ENCODE peak calls at places on chromosome 22, in nine cellular contexts. T, Y, V, Z, A, I, W, Q and X are unnamed samples. For H3K36me3 and H3K27me3, the result is how much of the 10 kb centered on the place peaks cover.

GRCh38 chr22:21020802-21021429 is 6.0 kb downstream of the P2RX6 start:
- DNase-seq in T (no peak), Y (no peak), W (peak), I (no peak), Q (peak), A (no peak), Z (no peak), V (no peak), X (no peak)

GRCh38 chr22:28887725-28888459 is 4.5 kb downstream of the ZNRF3 start:
- DNase-seq in A (no peak), I (no peak), W (no peak), Y (no peak), V (no peak), Q (no peak), T (no peak), Z (no peak), X (no peak)

GRCh38 chr22:29319072-29319471 is 3.6 kb upstream of the RASL10A start:
- DNase-seq in Y (no peak), A (no peak), V (no peak), Z (no peak), Q (no peak), I (no peak), W (no peak), T (no peak), X (no peak)

GRCh38 chr22:36986242-36986821 is 32.9 kb downstream of the TST start:
- DNase-seq in Z (no peak), Q (no peak), I (no peak), T (peak), W (peak), A (peak), Y (no peak), V (no peak), X (no peak)

GRCh38 chr22:49183826-49184216 is 643.9 kb downstream of the BRD1 start:
- DNase-seq in I (no peak), Q (no peak), Y (no peak), Z (no peak), A (no peak), V (no peak), W (no peak), T (no peak), X (no peak)

GRCh38 chr22:17754233-17754925 is 19.9 kb downstream of the BID start:
- DNase-seq in W (peak), Q (no peak), Y (no peak), T (no peak), V (no peak), I (no peak), Z (no peak), A (no peak), X (no peak)

GRCh38 chr22:49670610-49671330 is 156.9 kb downstream of the BRD1 start:
- DNase-seq in I (no peak), V (no peak), Z (no peak), Y (no peak), T (no peak), Q (no peak), A (peak), W (peak), X (no peak)

GRCh38 chr22:46948411-46949144 is 186.1 kb downstream of the TBC1D22A start:
- DNase-seq in I (no peak), Z (no peak), W (no peak), V (no peak), T (no peak), Q (no peak), A (no peak), Y (no peak), X (no peak)

GRCh38 chr22:29012923-29013322 is 48.7 kb downstream of the C22orf31 start:
- DNase-seq in V (no peak), I (no peak), Y (no peak), Z (no peak), T (no peak), A (no peak), W (no peak), Q (no peak), X (no peak)

GRCh38 chr22:20198527-20199319 is 47.9 kb upstream of the CCDC188 start:
- DNase-seq in T (no peak), Y (no peak), Z (no peak), I (no peak), A (no peak), V (peak), W (no peak), Q (no peak), X (no peak)

GRCh38 chr22:31211504-31211861 is 615 bp upstream of the LIMK2 start:
- DNase-seq in I (no peak), Z (no peak), V (no peak), W (no peak), Y (no peak), T (no peak), A (no peak), Q (no peak), X (no peak)

GRCh38 chr22:18968011-18968749 is 32.1 kb upstream of the PRODH start:
- DNase-seq in Q (peak), V (peak), I (no peak), W (peak), T (peak), Z (peak), A (no peak), Y (no peak), X (no peak)

GRCh38 chr22:50605349-50606074 is 4.9 kb downstream of the MAPK8IP2 start:
- DNase-seq in Z (no peak), A (no peak), T (no peak), Q (no peak), I (no peak), V (no peak), W (no peak), Y (no peak), X (no peak)

GRCh38 chr22:19970479-19971275 is 29.1 kb upstream of the TXNRD2 start:
- DNase-seq in A (peak), Y (peak), W (peak), Z (peak), V (peak), T (peak), I (peak), Q (peak), X (no peak)

GRCh38 chr22:47331750-47332149 is 569.3 kb downstream of the TBC1D22A start:
- DNase-seq in V (no peak), I (no peak), A (no peak), T (no peak), W (no peak), Z (no peak), Y (no peak), Q (no peak), X (no peak)

GRCh38 chr22:41249442-41249841 is 8.7 kb upstream of the CHADL start:
- DNase-seq in W (no peak), Z (no peak), V (no peak), Y (no peak), I (no peak), Q (no peak), T (no peak), A (no peak), X (no peak)

GRCh38 chr22:41245917-41246499 is 5.3 kb upstream of the CHADL start:
- DNase-seq in W (peak), Q (no peak), Z (no peak), I (no peak), V (no peak), Y (no peak), T (no peak), A (no peak), X (no peak)

GRCh38 chr22:41248314-41248713 is 7.6 kb upstream of the CHADL start:
- DNase-seq in Z (no peak), A (no peak), Q (no peak), Y (no peak), W (no peak), T (no peak), V (no peak), I (no peak), X (no peak)

GRCh38 chr22:41248758-41249157 is 8.0 kb upstream of the CHADL start:
- DNase-seq in V (no peak), Y (no peak), A (no peak), Z (no peak), T (no peak), Q (no peak), I (no peak), W (no peak), X (no peak)

GRCh38 chr22:41247703-41248102 is 7.0 kb upstream of the CHADL start:
- DNase-seq in W (no peak), A (no peak), T (no peak), I (no peak), V (no peak), Y (no peak), Z (no peak), Q (no peak), X (no peak)
- H3K36me3 ChIP-seq in W (under half), A (under half), T (under half), I (half or more), V (under half), Y (half or more), Z (under half), Q (under half), X (under half)

DNA sequence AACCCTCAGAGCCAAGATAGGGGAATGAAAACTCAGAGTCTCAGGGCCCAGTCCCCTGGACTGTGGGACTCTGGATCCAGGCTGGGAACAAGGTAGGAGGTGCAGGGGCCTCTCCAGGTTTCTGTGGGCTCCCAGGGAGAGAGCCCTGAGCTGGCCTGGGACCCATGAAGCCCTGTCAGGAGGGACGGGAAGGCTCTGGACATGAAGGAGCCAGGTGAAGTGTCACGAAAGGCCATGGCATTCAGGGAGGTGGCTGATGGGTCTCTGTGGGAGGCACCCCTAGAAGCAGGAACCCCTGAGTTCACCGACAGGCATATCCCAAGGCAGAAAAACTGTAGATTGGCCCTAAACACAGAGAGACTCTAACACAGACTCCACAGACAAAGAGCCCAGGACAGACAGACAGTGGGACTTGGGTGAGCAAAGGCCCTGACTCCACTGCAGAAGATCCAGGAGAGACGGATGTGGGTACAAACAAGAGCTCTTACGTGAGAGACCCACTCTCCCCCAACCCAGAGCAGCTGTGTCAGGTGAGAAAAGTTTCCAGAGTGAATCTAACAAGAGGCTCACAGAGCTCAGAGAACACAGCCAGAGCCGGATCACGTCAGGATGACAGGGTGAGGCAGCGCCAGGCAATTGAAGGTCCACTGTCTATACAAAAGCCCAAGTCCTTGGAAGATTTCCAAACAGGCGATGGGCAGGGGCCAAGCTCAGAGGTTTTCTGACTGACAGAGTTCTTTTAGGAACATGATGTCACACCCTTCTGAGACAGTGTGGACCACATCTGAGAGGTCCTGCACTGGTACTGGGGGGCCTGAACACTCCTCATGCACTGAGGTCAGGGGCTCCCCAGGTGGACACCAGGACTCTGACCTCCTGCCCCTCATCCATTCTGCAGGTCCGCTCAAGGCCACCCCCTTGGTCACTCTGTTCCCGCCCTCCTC is 27.4 kb downstream of the IGLL5 start:
- DNase-seq in V (no peak), Z (no peak), Q (no peak), I (no peak), Y (no peak), A (no peak), W (no peak), T (no peak), X (no peak)
- H3K27me3 ChIP-seq in V (under half), Z (under half), Q (under half), I (under half), Y (under half), A (under half), W (under half), T (under half), X (under half)

GRCh38 chr22:35155403-35156025 is 89.6 kb downstream of the ISX start:
- DNase-seq in Y (no peak), Z (no peak), W (peak), A (no peak), I (no peak), Q (no peak), V (no peak), T (no peak), X (no peak)
- TF ChIP-seq CTCF in Y (peak), Z (no peak), W (peak), A (no peak), I (no peak), Q (no peak), V (no peak), T (no peak), X (peak)

GRCh38 chr22:41862160-41862529 is 29.2 kb downstream of the SREBF2 start:
- DNase-seq in Q (peak), V (peak), T (no peak), A (no peak), Y (peak), I (no peak), W (no peak), Z (no peak), X (no peak)
- H3K36me3 ChIP-seq in Q (under half), V (under half), T (under half), A (under half), Y (under half), I (under half), W (under half), Z (under half), X (under half)

GRCh38 chr22:44454113-44454769 is 43.8 kb downstream of the RTL6 start:
- DNase-seq in Y (no peak), W (peak), I (no peak), Q (no peak), T (no peak), V (no peak), A (no peak), Z (no peak), X (no peak)
- H3K27me3 ChIP-seq in Y (under half), W (under half), I (under half), Q (under half), T (under half), V (under half), A (under half), Z (under half), X (under half)

DNA sequence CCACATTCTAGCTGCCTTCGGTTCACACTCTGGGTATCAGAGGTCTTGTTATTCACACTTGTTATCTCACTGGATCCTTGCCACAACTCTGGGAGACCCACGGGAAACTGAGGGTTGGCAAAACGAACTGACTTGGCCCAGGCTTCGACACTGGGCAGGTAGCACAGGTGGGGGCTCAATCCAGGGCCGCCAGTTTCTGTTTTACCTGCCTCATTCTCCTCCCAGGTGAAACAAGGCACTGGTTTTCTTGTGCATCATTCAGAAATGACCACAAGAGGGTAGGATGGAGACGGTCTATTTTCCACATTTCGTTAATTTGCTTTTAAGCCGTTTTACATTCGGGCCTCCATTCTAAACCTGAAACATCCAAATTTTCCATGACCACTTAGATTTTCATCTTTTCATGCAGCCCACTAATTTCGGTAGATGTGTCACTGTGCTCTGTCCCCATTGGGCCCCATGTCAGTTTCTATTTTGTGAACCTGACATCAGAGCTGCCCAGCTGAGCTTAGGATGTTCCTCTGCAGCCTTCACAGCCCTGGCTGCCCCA is 108.1 kb downstream of the KIAA1671 start:
- DNase-seq in T (no peak), Y (no peak), W (no peak), A (no peak), I (no peak), V (no peak), Q (no peak), Z (no peak), X (no peak)
- TF ChIP-seq CTCF in T (no peak), Y (peak), W (peak), A (no peak), I (peak), V (peak), Q (peak), Z (no peak), X (no peak)

GRCh38 chr22:23705358-23705757 is 14.5 kb downstream of the RGL4 start:
- DNase-seq in Z (no peak), V (no peak), Y (no peak), A (no peak), Q (no peak), I (no peak), W (no peak), T (no peak), X (no peak)
- H3K36me3 ChIP-seq in Z (under half), V (under half), Y (under half), A (under half), Q (under half), I (under half), W (half or more), T (under half), X (under half)

GRCh38 chr22:27490080-27490479 is 311.5 kb downstream of the MN1 start:
- DNase-seq in T (no peak), W (no peak), Q (no peak), V (no peak), A (no peak), Y (no peak), Z (no peak), I (no peak), X (no peak)

GRCh38 chr22:27489265-27489675 is 312.3 kb downstream of the MN1 start:
- DNase-seq in Q (peak), Z (no peak), T (peak), W (no peak), A (peak), I (no peak), V (peak), Y (no peak), X (no peak)

GRCh38 chr22:27485842-27486241 is 315.7 kb downstream of the MN1 start:
- DNase-seq in I (no peak), Z (no peak), V (no peak), Y (no peak), T (no peak), Q (no peak), W (no peak), A (no peak), X (no peak)

GRCh38 chr22:27488456-27489224 is 312.9 kb downstream of the MN1 start:
- DNase-seq in Q (peak), Z (no peak), V (peak), W (no peak), I (no peak), Y (no peak), A (no peak), T (peak), X (no peak)

DNA sequence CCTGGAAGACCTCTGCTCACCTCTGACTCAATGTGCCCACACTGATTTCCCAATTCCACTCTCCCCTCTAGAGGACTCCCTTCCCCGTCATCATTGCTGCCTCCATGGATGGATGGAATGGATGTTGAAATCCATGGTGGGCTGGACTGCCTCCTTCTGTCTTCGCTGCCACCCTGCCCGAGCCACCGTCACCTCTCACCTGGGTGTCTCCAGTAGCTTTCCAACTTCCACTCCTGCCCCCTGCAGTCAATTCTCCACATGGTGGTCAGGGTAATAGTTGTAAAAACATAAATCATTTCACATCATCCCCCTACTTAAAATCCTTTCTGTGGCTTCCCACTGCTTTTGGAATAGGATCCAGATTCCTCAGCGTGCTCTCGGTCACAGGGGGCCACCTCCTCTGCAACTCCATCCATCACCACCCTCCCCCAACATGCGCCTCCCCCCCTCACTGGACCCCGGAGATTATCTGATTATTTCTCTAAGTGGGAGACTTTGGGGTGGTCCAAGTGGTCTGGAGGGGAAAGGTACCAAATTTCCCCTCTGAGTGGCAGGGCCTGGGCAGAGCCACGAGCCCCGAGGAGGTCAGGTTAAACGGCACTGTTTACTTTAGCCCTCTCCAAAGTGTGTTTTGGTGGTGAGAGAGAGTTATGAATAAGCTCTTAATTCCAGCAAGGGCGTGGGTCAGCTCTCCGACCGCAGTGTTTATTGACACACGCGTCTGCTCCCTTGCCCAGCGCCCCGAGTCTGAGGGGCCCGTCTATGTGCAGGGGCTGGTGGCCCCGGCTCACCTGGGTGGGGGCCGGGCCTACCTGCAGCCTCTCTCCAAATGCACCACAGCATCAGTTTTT is 313.7 kb downstream of the MN1 start:
- DNase-seq in T (no peak), Z (no peak), A (no peak), Q (no peak), I (no peak), W (no peak), V (peak), Y (no peak), X (no peak)
- H3K27me3 ChIP-seq in T (under half), Z (under half), A (under half), Q (under half), I (under half), W (under half), V (under half), Y (under half), X (under half)

DNA sequence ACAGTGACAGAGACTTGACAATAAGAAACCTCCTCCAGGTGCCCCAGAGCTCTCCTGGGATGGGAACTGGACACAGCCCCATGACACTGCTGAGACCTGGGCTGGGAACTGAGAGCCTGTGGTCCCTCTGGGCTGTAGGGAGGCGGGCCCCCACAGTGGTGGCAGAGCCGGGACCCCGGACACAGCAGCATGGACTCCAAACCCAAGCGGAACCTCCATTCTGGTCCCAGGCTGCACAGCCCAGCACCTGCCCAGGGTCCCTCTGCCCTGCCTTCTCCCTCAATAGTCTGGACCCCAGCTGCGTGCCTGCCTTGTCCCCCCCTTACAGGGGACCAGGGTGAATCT is 8.4 kb upstream of the APOBEC3H start:
- DNase-seq in I (no peak), Y (no peak), T (no peak), V (no peak), W (no peak), A (no peak), Z (no peak), Q (no peak), X (no peak)
- TF ChIP-seq CTCF in I (no peak), Y (no peak), T (no peak), V (no peak), W (no peak), A (no peak), Z (no peak), Q (no peak), X (no peak)